ENCODE peak calls at places on chromosomes 4 and X, in eight cellular contexts. One of them, this sample, is unnamed.

GRCh38 chr4:22500128-22500611 is 15.7 kb downstream of the ADGRA3 start:
- DNase-seq in AG04450: no peak
- DNase-seq in thoracic aorta: no peak
- DNase-seq in HCT116: no peak
- DNase-seq in heart left ventricle: no peak
- DNase-seq in A673: no peak
- DNase-seq in AG10803: no peak
- DNase-seq in body of pancreas: peak; percentile 68
- DNase-seq in this sample: no peak

GRCh38 chrX:151983186-151983585 is 8.7 kb upstream of the GABRE start:
- DNase-seq in HCT116: no peak
- DNase-seq in AG10803: no peak
- DNase-seq in body of pancreas: no peak
- DNase-seq in A673: no peak
- DNase-seq in thoracic aorta: no peak
- DNase-seq in heart left ventricle: no peak
- DNase-seq in AG04450: no peak
- DNase-seq in this sample: peak; percentile 34

GRCh38 chr4:8368061-8368481 is 72.5 kb downstream of the ACOX3 start:
- DNase-seq in A673: no peak
- DNase-seq in body of pancreas: no peak
- DNase-seq in AG10803: no peak
- DNase-seq in thoracic aorta: no peak
- DNase-seq in HCT116: no peak
- DNase-seq in AG04450: no peak
- DNase-seq in heart left ventricle: peak; percentile 22
- DNase-seq in this sample: no peak

GRCh38 chr4:26420903-26421302 is 69.4 kb downstream of the CCKAR start:
- DNase-seq in A673: no peak
- DNase-seq in AG10803: peak; percentile 22
- DNase-seq in body of pancreas: no peak
- DNase-seq in heart left ventricle: no peak
- DNase-seq in thoracic aorta: no peak
- DNase-seq in HCT116: no peak
- DNase-seq in AG04450: no peak
- DNase-seq in this sample: no peak

GRCh38 chrX:68633981-68634380 is 13.5 kb upstream of the STARD8 start:
- DNase-seq in body of pancreas: no peak
- DNase-seq in HCT116: no peak
- DNase-seq in heart left ventricle: no peak
- DNase-seq in AG04450: no peak
- DNase-seq in thoracic aorta: no peak
- DNase-seq in AG10803: no peak
- DNase-seq in A673: no peak
- DNase-seq in this sample: no peak

GRCh38 chr4:183074288-183074990 is 24.6 kb upstream of the WWC2 start:
- DNase-seq in AG04450: peak; percentile 6
- DNase-seq in thoracic aorta: no peak
- DNase-seq in body of pancreas: no peak
- DNase-seq in AG10803: peak; percentile 86
- DNase-seq in A673: no peak
- DNase-seq in HCT116: no peak
- DNase-seq in heart left ventricle: no peak
- DNase-seq in this sample: peak; percentile 34

GRCh38 chr4:40349561-40350198 is 14.5 kb downstream of the CHRNA9 start:
- DNase-seq in AG04450: no peak
- DNase-seq in body of pancreas: no peak
- DNase-seq in heart left ventricle: no peak
- DNase-seq in AG10803: peak; percentile 41
- DNase-seq in HCT116: no peak
- DNase-seq in A673: no peak
- DNase-seq in thoracic aorta: no peak
- DNase-seq in this sample: peak; percentile 53

GRCh38 chr4:10694151-10694825 is 9.7 kb upstream of the CLNK start:
- DNase-seq in heart left ventricle: no peak
- DNase-seq in AG10803: no peak
- DNase-seq in A673: no peak
- DNase-seq in thoracic aorta: no peak
- DNase-seq in AG04450: no peak
- DNase-seq in HCT116: no peak
- DNase-seq in body of pancreas: no peak
- DNase-seq in this sample: no peak

GRCh38 chr4:11424000-11424399 is 4.7 kb downstream of the HS3ST1 start:
- DNase-seq in thoracic aorta: no peak
- DNase-seq in body of pancreas: no peak
- DNase-seq in A673: peak; percentile 6
- DNase-seq in AG10803: no peak
- DNase-seq in HCT116: no peak
- DNase-seq in AG04450: no peak
- DNase-seq in heart left ventricle: no peak
- DNase-seq in this sample: peak; percentile 46

GRCh38 chr4:20378181-20378580 is 126.5 kb downstream of the SLIT2 start:
- DNase-seq in body of pancreas: no peak
- DNase-seq in AG04450: no peak
- DNase-seq in HCT116: no peak
- DNase-seq in thoracic aorta: no peak
- DNase-seq in heart left ventricle: no peak
- DNase-seq in AG10803: peak; percentile 25
- DNase-seq in A673: no peak
- DNase-seq in this sample: no peak

GRCh38 chr4:171035909-171036308 is 777.3 kb upstream of the GALNTL6 start:
- DNase-seq in A673: no peak
- DNase-seq in HCT116: no peak
- DNase-seq in AG04450: no peak
- DNase-seq in thoracic aorta: no peak
- DNase-seq in body of pancreas: no peak
- DNase-seq in AG10803: no peak
- DNase-seq in heart left ventricle: no peak
- DNase-seq in this sample: no peak

GRCh38 chr4:20684852-20685763 is 15.2 kb upstream of the PACRGL start:
- DNase-seq in AG04450: peak; percentile 3
- DNase-seq in AG10803: peak; percentile 29
- DNase-seq in HCT116: no peak
- DNase-seq in heart left ventricle: no peak
- DNase-seq in body of pancreas: no peak
- DNase-seq in thoracic aorta: no peak
- DNase-seq in A673: peak; percentile 57
- DNase-seq in this sample: peak; percentile 56

GRCh38 chr4:8215001-8215427 is 15.9 kb downstream of the SH3TC1 start:
- DNase-seq in AG10803: peak; percentile 77
- DNase-seq in HCT116: no peak
- DNase-seq in thoracic aorta: no peak
- DNase-seq in A673: no peak
- DNase-seq in AG04450: peak; percentile 72
- DNase-seq in heart left ventricle: no peak
- DNase-seq in body of pancreas: peak; percentile 53
- DNase-seq in this sample: peak; percentile 91

GRCh38 chrX:72330131-72330530 is 24.4 kb upstream of the CITED1 start:
- DNase-seq in HCT116: no peak
- DNase-seq in thoracic aorta: no peak
- DNase-seq in AG10803: no peak
- DNase-seq in heart left ventricle: no peak
- DNase-seq in AG04450: no peak
- DNase-seq in A673: no peak
- DNase-seq in body of pancreas: no peak
- DNase-seq in this sample: no peak

GRCh38 chr4:134201216-134202098 is at the start of gene PABPC4L:
- DNase-seq in AG10803: peak; percentile 13
- DNase-seq in AG04450: peak; percentile 20
- DNase-seq in thoracic aorta: no peak
- DNase-seq in HCT116: no peak
- DNase-seq in A673: peak; percentile 81
- DNase-seq in heart left ventricle: peak; percentile 60
- DNase-seq in body of pancreas: peak; percentile 49
- DNase-seq in this sample: peak; percentile 78

GRCh38 chrX:129065895-129066294 is 457.4 kb downstream of the SMARCA1 start:
- DNase-seq in body of pancreas: no peak
- DNase-seq in heart left ventricle: no peak
- DNase-seq in HCT116: no peak
- DNase-seq in thoracic aorta: no peak
- DNase-seq in A673: no peak
- DNase-seq in AG10803: no peak
- DNase-seq in AG04450: no peak
- DNase-seq in this sample: no peak

GRCh38 chr4:81499840-81500239 is 28.1 kb upstream of the RASGEF1B start:
- DNase-seq in thoracic aorta: no peak
- DNase-seq in heart left ventricle: no peak
- DNase-seq in AG10803: no peak
- DNase-seq in A673: no peak
- DNase-seq in body of pancreas: no peak
- DNase-seq in AG04450: no peak
- DNase-seq in HCT116: no peak
- DNase-seq in this sample: no peak

GRCh38 chrX:19389217-19389616 is 45.5 kb downstream of the PDHA1 start:
- DNase-seq in HCT116: no peak
- DNase-seq in heart left ventricle: no peak
- DNase-seq in A673: no peak
- DNase-seq in body of pancreas: no peak
- DNase-seq in thoracic aorta: no peak
- DNase-seq in AG10803: no peak
- DNase-seq in AG04450: no peak
- DNase-seq in this sample: no peak

GRCh38 chr4:2061208-2062131 is 2.3 kb downstream of the NAT8L start:
- DNase-seq in HCT116: no peak
- DNase-seq in heart left ventricle: peak; percentile 22
- DNase-seq in body of pancreas: no peak
- DNase-seq in thoracic aorta: no peak
- DNase-seq in AG10803: no peak
- DNase-seq in A673: no peak
- DNase-seq in AG04450: no peak
- DNase-seq in this sample: no peak

GRCh38 chrX:120839506-120839905 is 36.2 kb downstream of the CT47B1 start:
- DNase-seq in AG10803: peak; percentile 13
- DNase-seq in AG04450: no peak
- DNase-seq in heart left ventricle: no peak
- DNase-seq in thoracic aorta: no peak
- DNase-seq in body of pancreas: no peak
- DNase-seq in A673: peak; percentile 4
- DNase-seq in HCT116: no peak
- DNase-seq in this sample: peak; percentile 55

GRCh38 chr4:16461362-16461761 is 235.1 kb upstream of the TAPT1 start:
- DNase-seq in A673: peak; percentile 34
- DNase-seq in body of pancreas: no peak
- DNase-seq in HCT116: no peak
- DNase-seq in heart left ventricle: no peak
- DNase-seq in AG10803: peak; percentile 17
- DNase-seq in AG04450: no peak
- DNase-seq in thoracic aorta: no peak
- DNase-seq in this sample: no peak

GRCh38 chrX:13495232-13495631 is 74.2 kb upstream of the EGFL6 start:
- DNase-seq in body of pancreas: peak; percentile 56
- DNase-seq in heart left ventricle: no peak
- DNase-seq in AG10803: no peak
- DNase-seq in thoracic aorta: no peak
- DNase-seq in AG04450: no peak
- DNase-seq in HCT116: peak; percentile 23
- DNase-seq in A673: no peak
- DNase-seq in this sample: no peak

DNA sequence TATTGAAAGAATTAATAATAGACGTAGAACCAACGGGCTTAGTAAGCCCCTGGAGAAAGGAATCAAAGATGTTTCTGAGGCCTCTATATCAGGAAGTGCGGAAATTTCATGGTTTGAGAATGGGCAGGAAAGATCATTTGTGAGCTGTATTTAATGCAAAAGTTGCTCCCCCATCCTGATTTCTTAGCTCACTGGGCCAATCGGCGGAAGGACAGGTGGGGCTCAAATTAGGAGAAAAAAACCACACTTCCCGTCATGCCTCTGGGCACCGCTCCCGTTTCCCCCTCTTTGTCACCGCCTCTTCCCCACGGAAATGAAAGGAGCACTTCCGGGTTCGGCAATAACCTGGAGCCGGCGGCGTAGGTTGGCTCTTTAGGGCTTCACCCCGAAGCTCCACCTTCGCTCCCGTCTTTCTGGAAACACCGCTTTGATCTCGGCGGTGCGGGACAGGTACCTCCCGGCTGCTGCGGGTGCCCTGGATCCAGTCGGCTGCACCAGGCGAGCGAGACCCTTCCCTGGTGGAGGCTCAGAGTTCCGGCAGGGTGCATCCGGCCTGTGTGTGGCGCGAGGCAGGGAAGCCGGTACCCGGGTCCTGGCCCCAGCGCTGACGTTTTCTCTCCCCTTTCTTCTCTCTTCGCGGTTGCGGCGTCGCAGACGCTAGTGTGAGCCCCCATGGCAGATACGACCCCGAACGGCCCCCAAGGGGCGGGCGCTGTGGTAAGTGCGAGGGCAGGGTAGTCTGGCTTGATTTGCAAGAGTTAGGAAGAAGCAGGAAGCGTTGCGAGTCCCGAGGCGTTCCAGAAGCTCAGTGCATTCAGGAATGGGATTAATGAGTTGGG is at the start of gene TMEM33:
- DNase-seq in heart left ventricle: peak; percentile 90
- DNase-seq in thoracic aorta: peak; percentile 44
- DNase-seq in HCT116: peak; percentile 90
- DNase-seq in A673: peak; percentile 95
- DNase-seq in AG10803: peak; percentile 78
- DNase-seq in body of pancreas: peak; percentile 89
- DNase-seq in AG04450: peak; percentile 49
- DNase-seq in this sample: peak; percentile 86
- H3K4me3 ChIP-seq in heart left ventricle: peak within 1 kb of the TSS; percentile 84
- H3K4me3 ChIP-seq in thoracic aorta: peak within 1 kb of the TSS; percentile 82
- H3K4me3 ChIP-seq in HCT116: peak within 1 kb of the TSS; percentile 88
- H3K4me3 ChIP-seq in A673: peak within 1 kb of the TSS; percentile 99
- H3K4me3 ChIP-seq in AG10803: peak within 1 kb of the TSS; percentile 89
- H3K4me3 ChIP-seq in body of pancreas: peak within 1 kb of the TSS; percentile 78
- H3K4me3 ChIP-seq in AG04450: peak within 1 kb of the TSS; percentile 96
- H3K4me3 ChIP-seq in this sample: peak within 1 kb of the TSS; percentile 96

GRCh38 chrX:5681159-5681558 is 547.5 kb downstream of the NLGN4X start:
- DNase-seq in heart left ventricle: no peak
- DNase-seq in AG10803: peak; percentile 9
- DNase-seq in A673: peak; percentile 70
- DNase-seq in AG04450: no peak
- DNase-seq in thoracic aorta: no peak
- DNase-seq in HCT116: no peak
- DNase-seq in body of pancreas: no peak
- DNase-seq in this sample: no peak
- TF ChIP-seq CTCF in heart left ventricle: no peak
- TF ChIP-seq CTCF in AG10803: peak; percentile 27
- TF ChIP-seq CTCF in A673: peak; percentile 59
- TF ChIP-seq CTCF in AG04450: no peak
- TF ChIP-seq CTCF in thoracic aorta: no peak
- TF ChIP-seq CTCF in HCT116: no peak
- TF ChIP-seq CTCF in body of pancreas: no peak
- TF ChIP-seq CTCF in this sample: no peak

GRCh38 chrX:107825698-107826285 is at the start of gene MID2:
- DNase-seq in heart left ventricle: peak; percentile 45
- DNase-seq in AG04450: no peak
- DNase-seq in body of pancreas: peak; percentile 84
- DNase-seq in AG10803: peak; percentile 36
- DNase-seq in thoracic aorta: no peak
- DNase-seq in HCT116: peak; percentile 29
- DNase-seq in A673: no peak
- DNase-seq in this sample: peak; percentile 51
- H3K4me3 ChIP-seq in heart left ventricle: peak within 1 kb of the TSS; percentile 68
- H3K4me3 ChIP-seq in AG04450: peak within 1 kb of the TSS; percentile 45
- H3K4me3 ChIP-seq in body of pancreas: no peak within 1 kb of the TSS
- H3K4me3 ChIP-seq in AG10803: peak within 1 kb of the TSS; percentile 55
- H3K4me3 ChIP-seq in thoracic aorta: peak within 1 kb of the TSS; percentile 74
- H3K4me3 ChIP-seq in HCT116: peak within 1 kb of the TSS; percentile 49
- H3K4me3 ChIP-seq in A673: peak within 1 kb of the TSS; percentile 28
- H3K4me3 ChIP-seq in this sample: peak within 1 kb of the TSS; percentile 56

GRCh38 chrX:85109235-85109634 is 105.6 kb downstream of the APOOL start:
- DNase-seq in thoracic aorta: no peak
- DNase-seq in AG10803: no peak
- DNase-seq in heart left ventricle: no peak
- DNase-seq in A673: peak; percentile 42
- DNase-seq in AG04450: no peak
- DNase-seq in body of pancreas: peak; percentile 55
- DNase-seq in HCT116: peak; percentile 35
- DNase-seq in this sample: peak; percentile 32
- TF ChIP-seq CTCF in thoracic aorta: no peak
- TF ChIP-seq CTCF in AG10803: peak; percentile 27
- TF ChIP-seq CTCF in heart left ventricle: peak; percentile 14
- TF ChIP-seq CTCF in A673: peak; percentile 68
- TF ChIP-seq CTCF in AG04450: peak; percentile 19
- TF ChIP-seq CTCF in body of pancreas: peak; percentile 46
- TF ChIP-seq CTCF in HCT116: peak; percentile 10
- TF ChIP-seq CTCF in this sample: peak; percentile 59